ENCODE peak calls at places on chromosomes 2 and 18, in ten cellular contexts. Q is KG1; J is substantia nigra; U is IMR-90; R is mucosa of descending colon; T is neuronal stem cell; B is KBM-7; Z is T-helper 17 cell; O is activated CD4-positive, alpha-beta T cell treated with anti-CD3 and anti-CD28 coated beads, Interleukin-2, amount 50 U/mL, for 24 hours; W is iPS-NIHi11. C is an unnamed sample.

GRCh38 chr2:158011055-158011771 is 90.5 kb upstream of the UPP2 start:
- DNase-seq in B (no peak), W (peak), R (no peak), Z (no peak), J (no peak), O (no peak), U (no peak), Q (no peak), T (no peak), C (peak)

GRCh38 chr2:192749606-192750200 is 555.0 kb upstream of the TMEFF2 start:
- DNase-seq in O (no peak), U (no peak), B (peak), T (no peak), W (peak), J (no peak), Q (no peak), Z (no peak), R (no peak), C (peak)

GRCh38 chr2:190585000-190585678 is 50.6 kb upstream of the NEMP2 start:
- DNase-seq in W (no peak), R (no peak), B (no peak), Q (no peak), T (no peak), Z (no peak), U (no peak), J (no peak), O (no peak), C (no peak)

GRCh38 chr2:209556354-209556961 is 132.6 kb downstream of the MAP2 start:
- DNase-seq in B (peak), T (no peak), O (no peak), U (peak), Z (no peak), R (no peak), Q (no peak), J (no peak), W (peak), C (no peak)

GRCh38 chr2:181305151-181306123 is 151.7 kb upstream of the ITGA4 start:
- DNase-seq in U (peak), R (peak), Z (no peak), T (no peak), Q (peak), B (peak), J (no peak), W (peak), O (no peak), C (peak)

GRCh38 chr2:29063056-29063455 is 11.3 kb downstream of the PCARE start:
- DNase-seq in U (no peak), W (peak), R (no peak), T (no peak), B (no peak), J (no peak), Z (no peak), Q (no peak), O (no peak), C (no peak)

GRCh38 chr2:237876056-237876439 is 16.6 kb downstream of the RAMP1 start:
- DNase-seq in T (no peak), O (no peak), B (no peak), U (no peak), W (peak), J (no peak), R (no peak), Z (no peak), Q (no peak), C (peak)

GRCh38 chr2:156182132-156182531 is 150.4 kb downstream of the NR4A2 start:
- DNase-seq in T (no peak), Z (no peak), W (peak), Q (no peak), R (no peak), J (no peak), O (no peak), U (no peak), B (no peak), C (no peak)

GRCh38 chr2:71223767-71224333 is 3.1 kb downstream of the PAIP2B start:
- DNase-seq in U (peak), Z (no peak), Q (no peak), O (no peak), W (peak), B (peak), R (no peak), T (peak), J (peak), C (peak)

GRCh38 chr18:22348521-22349316 is 69.0 kb downstream of the CTAGE1 start:
- DNase-seq in U (peak), T (no peak), J (no peak), Z (no peak), O (no peak), B (no peak), W (peak), Q (no peak), R (peak), C (peak)

GRCh38 chr2:28579606-28580005 is 83.7 kb downstream of the PLB1 start:
- DNase-seq in W (no peak), R (no peak), B (no peak), T (no peak), Z (no peak), U (no peak), O (no peak), J (no peak), Q (no peak), C (no peak)

GRCh38 chr2:2328847-2329246 is 2.2 kb downstream of the MYT1L start:
- DNase-seq in W (peak), J (no peak), Q (peak), Z (no peak), R (no peak), T (peak), O (no peak), U (no peak), B (peak), C (peak)